ENCODE peak calls at places on chromosomes 11 and 22, in four cellular contexts. One of them, this sample, is unnamed.

GRCh38 chr11:39541945-39542351 is 1917.5 kb downstream of the LRRC4C start:
- DNase-seq in lung: no peak
- DNase-seq in mammary epithelial cell: peak
- DNase-seq in PC-3: peak
- DNase-seq in this sample: no peak

GRCh38 chr11:14746857-14747256 is 103.3 kb downstream of the PDE3B start:
- DNase-seq in lung: no peak
- DNase-seq in mammary epithelial cell: no peak
- DNase-seq in PC-3: no peak
- DNase-seq in this sample: no peak

GRCh38 chr11:130906616-130907015 is 9.7 kb downstream of the SNX19 start:
- DNase-seq in lung: no peak
- DNase-seq in mammary epithelial cell: no peak
- DNase-seq in PC-3: no peak
- DNase-seq in this sample: no peak

GRCh38 chr22:48974443-48975251 is 853.0 kb downstream of the BRD1 start:
- DNase-seq in lung: no peak
- DNase-seq in mammary epithelial cell: no peak
- DNase-seq in PC-3: no peak
- DNase-seq in this sample: no peak

GRCh38 chr11:62880231-62880802 is 379 bp upstream of the SLC3A2 start:
- DNase-seq in lung: peak
- DNase-seq in mammary epithelial cell: peak
- DNase-seq in PC-3: peak
- DNase-seq in this sample: no peak

GRCh38 chr11:105719073-105719846 is 109.4 kb downstream of the GRIA4 start:
- DNase-seq in lung: no peak
- DNase-seq in mammary epithelial cell: peak
- DNase-seq in PC-3: peak
- DNase-seq in this sample: peak

GRCh38 chr11:70481625-70482528 is 83.5 kb downstream of the CTTN start:
- DNase-seq in lung: peak
- DNase-seq in mammary epithelial cell: peak
- DNase-seq in PC-3: peak
- DNase-seq in this sample: no peak

GRCh38 chr22:19143967-19144400 is 467 bp downstream of the ESS2 start:
- DNase-seq in lung: no peak
- DNase-seq in mammary epithelial cell: peak
- DNase-seq in PC-3: no peak
- DNase-seq in this sample: no peak

GRCh38 chr11:67301313-67301921 is 1.9 kb upstream of the SSH3 start:
- DNase-seq in lung: no peak
- DNase-seq in mammary epithelial cell: no peak
- DNase-seq in PC-3: no peak
- DNase-seq in this sample: no peak
- H3K4me3 ChIP-seq in lung: no peak
- H3K4me3 ChIP-seq in mammary epithelial cell: no peak
- H3K4me3 ChIP-seq in PC-3: no peak
- H3K4me3 ChIP-seq in this sample: no peak

DNA sequence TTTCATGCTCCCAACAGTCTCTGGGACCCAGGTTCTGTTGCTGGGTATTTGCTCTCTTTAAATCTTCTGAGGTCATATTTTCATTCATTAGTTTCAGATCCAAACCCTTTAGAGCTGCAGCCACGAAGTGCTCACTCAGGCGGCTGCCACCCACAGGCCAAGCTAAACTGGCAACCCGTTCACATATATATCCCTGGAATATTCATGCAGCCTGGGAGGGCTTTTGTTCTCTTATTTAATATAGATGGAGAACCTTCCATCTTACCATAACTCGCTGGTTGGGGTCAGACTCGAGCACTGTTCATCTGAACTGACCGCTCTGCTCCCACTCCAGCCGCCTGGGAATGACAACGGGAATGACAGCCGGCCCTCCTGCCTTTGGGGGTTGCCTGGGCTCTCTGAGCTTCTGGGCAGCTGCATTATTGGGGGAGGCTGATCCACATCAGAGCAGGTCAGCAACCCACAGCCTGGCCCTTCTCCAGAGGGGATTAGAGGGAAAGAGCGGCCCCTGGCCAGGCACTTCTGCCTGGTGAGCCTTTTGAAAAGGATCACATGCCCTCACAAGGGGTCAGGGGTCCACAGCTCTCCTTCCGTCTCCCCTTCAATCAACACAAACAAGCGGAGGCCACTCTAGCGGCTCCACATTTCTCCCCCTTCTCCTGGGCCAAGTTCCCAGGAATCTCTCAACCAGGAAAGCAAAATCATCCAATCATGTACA is 11.9 kb downstream of the TMEM184B start:
- DNase-seq in lung: no peak
- DNase-seq in mammary epithelial cell: no peak
- DNase-seq in PC-3: no peak
- DNase-seq in this sample: no peak
- TF ChIP-seq CTCF in lung: no peak
- TF ChIP-seq CTCF in mammary epithelial cell: no peak
- TF ChIP-seq CTCF in PC-3: no peak
- TF ChIP-seq CTCF in this sample: peak

DNA sequence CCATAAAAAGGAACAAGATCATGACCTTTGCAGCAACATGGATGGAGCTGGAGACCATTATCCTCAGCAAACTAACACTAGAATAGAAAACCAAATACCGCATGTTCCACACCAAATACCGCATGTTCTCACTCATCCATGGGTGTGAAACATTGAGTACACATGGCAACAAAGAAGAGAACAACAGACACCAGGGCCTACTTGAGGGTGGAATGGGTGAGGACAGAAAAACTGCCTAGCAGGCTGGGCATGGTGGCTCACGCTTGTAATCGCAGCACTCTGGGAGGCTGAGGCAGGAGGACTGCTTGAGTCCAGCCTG is 12.3 kb downstream of the EHD1 start:
- DNase-seq in lung: no peak
- DNase-seq in mammary epithelial cell: no peak
- DNase-seq in PC-3: no peak
- DNase-seq in this sample: no peak
- H3K4me3 ChIP-seq in lung: no peak
- H3K4me3 ChIP-seq in mammary epithelial cell: no peak
- H3K4me3 ChIP-seq in PC-3: no peak
- H3K4me3 ChIP-seq in this sample: no peak

GRCh38 chr11:8812438-8812837 is 98.6 kb upstream of the AKIP1 start:
- DNase-seq in lung: peak
- DNase-seq in mammary epithelial cell: no peak
- DNase-seq in PC-3: no peak
- DNase-seq in this sample: no peak
- TF ChIP-seq CTCF in lung: no peak
- TF ChIP-seq CTCF in mammary epithelial cell: no peak
- TF ChIP-seq CTCF in PC-3: no peak
- TF ChIP-seq CTCF in this sample: no peak

DNA sequence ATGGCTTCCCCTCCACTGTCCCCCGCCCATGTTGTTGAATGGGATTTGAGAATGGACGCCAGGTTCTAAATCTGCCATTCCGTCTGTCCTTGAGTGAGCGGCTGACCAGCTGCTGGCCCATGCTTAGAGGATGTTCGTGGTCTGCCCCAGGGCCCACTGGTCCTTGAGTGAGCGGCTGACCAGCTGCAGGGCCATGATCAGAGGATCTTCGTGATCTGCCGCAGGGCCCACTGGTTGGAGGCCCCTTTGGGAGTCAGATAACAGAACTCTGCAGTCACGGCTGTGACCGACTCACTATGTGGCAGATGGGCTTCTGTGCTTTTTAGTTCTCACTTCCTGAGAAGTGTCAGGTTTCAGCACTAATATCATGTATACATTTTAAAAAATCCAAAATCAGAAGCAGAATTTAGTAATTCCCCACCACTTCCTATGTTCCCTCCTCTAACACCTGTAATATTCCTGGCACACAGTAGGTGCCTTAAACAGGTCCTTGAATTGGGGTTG is 54.1 kb downstream of the MICAL3 start:
- DNase-seq in lung: no peak
- DNase-seq in mammary epithelial cell: no peak
- DNase-seq in PC-3: no peak
- DNase-seq in this sample: no peak
- H3K4me3 ChIP-seq in lung: no peak
- H3K4me3 ChIP-seq in mammary epithelial cell: no peak
- H3K4me3 ChIP-seq in PC-3: no peak
- H3K4me3 ChIP-seq in this sample: no peak

DNA sequence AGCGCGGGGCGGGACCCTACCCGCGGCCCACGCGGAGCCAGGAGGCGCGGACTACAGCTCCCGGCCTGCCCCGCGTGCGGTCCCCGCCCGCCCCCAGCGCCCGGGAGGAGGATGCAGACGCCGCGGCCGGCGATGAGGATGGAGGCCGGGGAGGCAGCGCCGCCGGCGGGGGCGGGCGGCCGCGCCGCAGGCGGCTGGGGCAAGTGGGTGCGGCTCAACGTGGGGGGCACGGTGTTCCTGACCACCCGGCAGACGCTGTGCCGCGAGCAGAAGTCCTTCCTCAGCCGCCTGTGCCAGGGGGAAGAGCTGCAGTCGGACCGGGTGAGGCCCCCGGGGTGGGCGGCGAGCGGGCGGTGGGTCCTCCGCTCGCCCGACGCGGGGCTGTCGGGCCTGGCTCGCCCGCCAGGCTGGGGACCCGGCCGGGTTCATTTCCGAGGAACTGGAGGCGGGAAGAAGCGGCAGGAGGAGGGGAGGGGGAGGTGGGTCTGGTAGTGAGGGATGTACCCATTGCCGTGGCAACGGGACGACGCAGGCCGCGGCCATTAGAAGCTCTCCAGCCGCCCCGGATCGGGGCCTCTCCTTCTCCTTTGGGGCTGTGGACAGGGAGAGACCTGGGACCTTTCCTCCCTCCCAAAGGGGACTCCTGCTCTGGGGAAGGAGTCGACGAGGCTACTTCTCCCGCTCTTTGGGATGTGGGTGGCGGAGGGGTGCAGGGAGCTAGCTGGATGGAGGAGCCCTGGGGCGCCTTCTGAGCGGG is at the start of gene KCTD17:
- DNase-seq in lung: peak
- DNase-seq in mammary epithelial cell: peak
- DNase-seq in PC-3: peak
- DNase-seq in this sample: no peak
- TF ChIP-seq CTCF in lung: no peak
- TF ChIP-seq CTCF in mammary epithelial cell: no peak
- TF ChIP-seq CTCF in PC-3: no peak
- TF ChIP-seq CTCF in this sample: no peak

DNA sequence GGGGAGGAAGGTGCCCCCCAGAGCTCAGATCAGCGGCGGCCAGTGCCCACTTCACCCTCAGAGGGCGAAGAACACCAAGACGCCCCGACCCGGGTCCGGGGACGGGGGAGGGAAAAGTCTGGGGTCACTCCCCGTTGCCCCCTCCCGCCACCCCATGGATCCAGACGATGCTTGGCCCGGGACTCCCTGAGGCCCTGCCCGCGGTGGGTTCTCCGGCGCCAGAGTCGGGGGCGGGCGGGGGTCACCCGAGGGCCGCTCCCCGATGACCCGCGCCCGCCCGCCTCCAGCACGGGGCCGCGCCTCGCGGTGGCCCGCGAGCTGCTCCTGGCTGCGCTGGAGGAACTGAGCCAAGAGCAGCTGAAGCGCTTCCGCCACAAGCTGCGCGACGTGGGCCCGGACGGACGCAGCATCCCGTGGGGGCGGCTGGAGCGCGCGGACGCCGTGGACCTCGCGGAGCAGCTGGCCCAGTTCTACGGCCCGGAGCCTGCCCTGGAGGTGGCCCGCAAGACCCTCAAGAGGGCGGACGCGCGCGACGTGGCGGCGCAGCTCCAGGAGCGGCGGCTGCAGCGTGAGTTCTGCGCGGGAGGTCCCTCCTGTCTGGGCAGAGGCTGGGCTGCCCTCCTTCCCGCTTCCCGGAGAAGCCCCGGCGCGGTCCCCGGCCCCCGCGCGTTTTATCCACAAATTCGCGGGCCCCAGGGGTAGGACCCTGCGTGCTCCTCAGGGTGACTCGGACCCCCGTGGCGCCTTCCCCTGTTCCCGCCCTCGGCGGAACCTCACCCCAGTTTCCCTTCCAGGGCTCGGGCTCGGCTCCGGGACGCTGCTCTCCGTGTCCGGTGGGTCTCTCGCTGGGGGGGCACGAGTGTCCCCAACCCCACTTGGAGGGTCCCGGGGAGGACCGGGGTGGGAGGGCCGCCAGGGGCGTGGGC is 1.1 kb downstream of the NLRP6 start:
- DNase-seq in lung: no peak
- DNase-seq in mammary epithelial cell: no peak
- DNase-seq in PC-3: no peak
- DNase-seq in this sample: no peak
- H3K4me3 ChIP-seq in lung: peak
- H3K4me3 ChIP-seq in mammary epithelial cell: no peak
- H3K4me3 ChIP-seq in PC-3: no peak
- H3K4me3 ChIP-seq in this sample: no peak

DNA sequence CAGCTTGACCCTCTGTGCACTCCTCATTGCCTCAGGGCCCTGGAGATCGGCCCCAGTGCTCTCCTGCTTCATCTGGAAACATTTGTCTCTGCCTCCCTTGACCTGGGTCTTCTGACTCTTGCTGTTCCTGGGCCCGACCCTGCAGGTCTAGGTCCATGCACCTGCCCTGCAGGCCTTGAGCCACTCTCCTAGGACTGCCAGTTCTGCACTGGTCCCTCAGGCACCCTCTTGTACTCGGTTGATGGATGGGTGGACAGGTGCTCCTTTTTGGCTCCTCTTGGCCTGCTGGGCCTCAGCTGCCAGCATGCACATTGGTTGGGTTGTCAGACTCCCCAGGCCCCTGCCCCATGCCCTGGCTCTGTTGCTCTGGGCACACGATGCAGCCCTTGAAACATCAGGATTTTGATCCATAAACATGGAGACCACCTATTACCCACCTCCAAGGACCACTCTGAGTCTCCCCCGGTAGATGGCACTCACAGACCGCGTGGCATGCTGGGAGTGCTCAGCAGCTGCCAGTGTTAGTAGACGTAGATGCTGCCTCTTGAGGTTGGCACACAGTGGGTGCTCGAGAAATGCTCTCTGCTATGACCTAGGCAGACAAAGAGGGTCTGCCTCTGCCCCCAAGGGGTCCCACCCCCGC is 20.2 kb upstream of the ACR start:
- DNase-seq in lung: no peak
- DNase-seq in mammary epithelial cell: no peak
- DNase-seq in PC-3: no peak
- DNase-seq in this sample: no peak
- TF ChIP-seq CTCF in lung: no peak
- TF ChIP-seq CTCF in mammary epithelial cell: no peak
- TF ChIP-seq CTCF in PC-3: no peak
- TF ChIP-seq CTCF in this sample: no peak